ENCODE peak calls at places on chromosomes 6 and 20, in seven cellular contexts. Y is ascending aorta, Z is EH, S is NCI-H1436, B is fibroblast of pulmonary artery, P is ecto neural progenitor cell, L is cardiac muscle cell. O is an unnamed sample.

GRCh38 chr6:56550307-56550706 is 92.4 kb downstream of the DST start:
- DNase-seq in Y (no peak), Z (peak; percentile 29), S (no peak), B (peak; percentile 36), P (no peak), L (peak; percentile 34), O (no peak)

GRCh38 chr6:79438015-79438414 is 99.2 kb downstream of the LCA5 start:
- DNase-seq in Y (no peak), Z (no peak), S (no peak), B (peak; percentile 85), P (no peak), L (peak; percentile 63), O (no peak)

GRCh38 chr6:108556864-108557493 is 3.7 kb upstream of the FOXO3 start:
- DNase-seq in Y (no peak), Z (peak; percentile 88), S (no peak), B (no peak), P (no peak), L (no peak), O (no peak)

GRCh38 chr6:71496018-71496800 is 207.6 kb downstream of the OGFRL1 start:
- DNase-seq in Y (no peak), Z (peak; percentile 60), S (no peak), B (peak; percentile 39), P (no peak), L (peak; percentile 40), O (peak; percentile 3)

GRCh38 chr20:33024263-33024601 is 7.2 kb upstream of the BPIFB6 start:
- DNase-seq in Y (no peak), Z (no peak), S (no peak), B (no peak), P (no peak), L (no peak), O (no peak)

GRCh38 chr6:686528-686927 is 6.4 kb downstream of the EXOC2 start:
- DNase-seq in Y (no peak), Z (peak; percentile 73), S (no peak), B (no peak), P (no peak), L (peak; percentile 16), O (no peak)

GRCh38 chr6:346389-347030 is 45.0 kb upstream of the IRF4 start:
- DNase-seq in Y (no peak), Z (peak; percentile 29), S (no peak), B (peak; percentile 16), P (no peak), L (peak; percentile 20), O (no peak)

GRCh38 chr20:44071526-44072111 is 115.4 kb downstream of the JPH2 start:
- DNase-seq in Y (no peak), Z (no peak), S (no peak), B (no peak), P (no peak), L (no peak), O (no peak)

GRCh38 chr6:16361121-16361520 is 122.7 kb downstream of the GMPR start:
- DNase-seq in Y (no peak), Z (no peak), S (no peak), B (no peak), P (no peak), L (no peak), O (no peak)

GRCh38 chr6:45420909-45421699 is 43.4 kb upstream of the SUPT3H start:
- DNase-seq in Y (no peak), Z (peak; percentile 41), S (no peak), B (peak; percentile 47), P (no peak), L (peak; percentile 56), O (peak; percentile 64)

GRCh38 chr6:45969026-45969425 is 46.6 kb downstream of the CLIC5 start:
- DNase-seq in Y (no peak), Z (no peak), S (no peak), B (no peak), P (no peak), L (no peak), O (no peak)

GRCh38 chr20:31605902-31606677 is 1.0 kb downstream of the ID1 start:
- DNase-seq in Y (no peak), Z (peak; percentile 37), S (no peak), B (peak; percentile 37), P (peak; percentile 72), L (peak; percentile 39), O (peak; percentile 36)

GRCh38 chr6:140475086-140475485 is 1100.6 kb upstream of the CITED2 start:
- DNase-seq in Y (no peak), Z (peak; percentile 34), S (no peak), B (no peak), P (no peak), L (peak; percentile 34), O (no peak)

GRCh38 chr20:41509316-41509715 is 108.9 kb downstream of the CHD6 start:
- DNase-seq in Y (no peak), Z (no peak), S (no peak), B (no peak), P (no peak), L (no peak), O (no peak)

GRCh38 chr20:58706150-58706892 is 13.7 kb downstream of the NPEPL1 start:
- DNase-seq in Y (no peak), Z (no peak), S (no peak), B (no peak), P (no peak), L (no peak), O (no peak)

GRCh38 chr6:36829919-36830544 is 9.2 kb downstream of the CPNE5 start:
- DNase-seq in Y (no peak), Z (peak; percentile 32), S (no peak), B (peak; percentile 73), P (no peak), L (peak; percentile 88), O (no peak)

GRCh38 chr6:155417454-155417853 is 38.2 kb downstream of the NOX3 start:
- DNase-seq in Y (no peak), Z (no peak), S (no peak), B (no peak), P (no peak), L (no peak), O (no peak)

GRCh38 chr6:159969921-159970320 is 1.0 kb downstream of the IGF2R start:
- DNase-seq in Y (no peak), Z (peak; percentile 78), S (no peak), B (peak; percentile 82), P (peak; percentile 66), L (peak; percentile 73), O (peak; percentile 19)

GRCh38 chr20:42368910-42369309 is 750.7 kb upstream of the CHD6 start:
- DNase-seq in Y (no peak), Z (no peak), S (no peak), B (no peak), P (no peak), L (no peak), O (no peak)

O was measured in Kasumi-1.